ENCODE peak calls at places on chromosomes 2 and 18, in five cellular contexts. H is amygdala; A is NCI-H1694 treated with DMSO at 0.1 percent for 48 hours; L is stimulated activated CD8-positive, alpha-beta memory T cell treated with anti-CD3 and anti-CD28 coated beads, Interleukin-15, amount 100 ng/mL, for 1 hour; D is GM20000. P is an unnamed sample.

GRCh38 chr2:70086278-70086837 is 919 bp upstream of the PCBP1 start:
- DNase-seq in H (peak; percentile 67), A (peak; percentile 90), L (peak; percentile 50), D (peak; percentile 70), P (peak; percentile 58)

GRCh38 chr2:181054843-181055242 is 74.4 kb downstream of the UBE2E3 start:
- DNase-seq in H (no peak), A (no peak), L (no peak), D (no peak), P (no peak)

GRCh38 chr18:30987479-30988241 is 54.9 kb downstream of the DSC3 start:
- DNase-seq in H (no peak), A (no peak), L (no peak), D (no peak), P (no peak)

GRCh38 chr2:30888841-30889407 is 81.7 kb upstream of the CAPN13 start:
- DNase-seq in H (no peak), A (no peak), L (no peak), D (no peak), P (no peak)

GRCh38 chr18:4748975-4749374 is 293.9 kb upstream of the DLGAP1 start:
- DNase-seq in H (no peak), A (peak; percentile 6), L (no peak), D (no peak), P (no peak)

GRCh38 chr2:208006833-208007232 is 18.5 kb downstream of the PLEKHM3 start:
- DNase-seq in H (no peak), A (no peak), L (no peak), D (no peak), P (no peak)

GRCh38 chr2:23250371-23250770 is 134.6 kb upstream of the KLHL29 start:
- DNase-seq in H (no peak), A (no peak), L (no peak), D (no peak), P (no peak)

GRCh38 chr2:196987654-196988364 is 61.3 kb upstream of the PGAP1 start:
- DNase-seq in H (no peak), A (peak; percentile 93), L (no peak), D (no peak), P (peak; percentile 90)

GRCh38 chr2:106885981-106886915 is at the start of gene ST6GAL2:
- DNase-seq in H (no peak), A (peak; percentile 15), L (no peak), D (peak; percentile 25), P (no peak)

GRCh38 chr2:171482308-171482707 is 40.0 kb upstream of the CYBRD1 start:
- DNase-seq in H (no peak), A (no peak), L (no peak), D (no peak), P (no peak)

GRCh38 chr2:170812716-170813585 is 3.7 kb upstream of the GAD1 start:
- DNase-seq in H (no peak), A (peak; percentile 85), L (no peak), D (peak; percentile 67), P (peak; percentile 75)

GRCh38 chr18:8468911-8469310 is 140.3 kb upstream of the RAB12 start:
- DNase-seq in H (no peak), A (peak; percentile 58), L (no peak), D (no peak), P (no peak)

GRCh38 chr2:64232266-64232665 is 88.0 kb upstream of the PELI1 start:
- DNase-seq in H (no peak), A (no peak), L (no peak), D (no peak), P (no peak)

GRCh38 chr2:203480623-203481022 is 54.5 kb downstream of the RAPH1 start:
- DNase-seq in H (no peak), A (no peak), L (no peak), D (no peak), P (no peak)

GRCh38 chr2:233384811-233385488 is 30.7 kb downstream of the DGKD start:
- DNase-seq in H (no peak), A (no peak), L (no peak), D (no peak), P (no peak)